ENCODE peak calls at places on chromosomes 4 and X, in five cellular contexts. P is Calu3, N is neural crest cell, Z is IMR-90, D is heart left ventricle. R is an unnamed sample.

GRCh38 chr4:143025111-143025704 is 159.5 kb upstream of the USP38 start:
- DNase-seq in D (no peak), Z (peak), P (peak), N (no peak), R (peak)

GRCh38 chrX:64894454-64895038 is 81.7 kb downstream of the ZC4H2 start:
- DNase-seq in N (peak), P (no peak), D (peak), Z (peak), R (no peak)

GRCh38 chr4:1480720-1481119 is 74.5 kb upstream of the NKX1-1 start:
- DNase-seq in D (no peak), Z (no peak), N (no peak), P (no peak), R (no peak)

GRCh38 chr4:40923326-40924095 is 173.8 kb downstream of the NSUN7 start:
- DNase-seq in Z (no peak), N (no peak), P (no peak), D (no peak), R (no peak)

GRCh38 chr4:154039435-154040061 is 250.7 kb upstream of the SFRP2 start:
- DNase-seq in Z (no peak), P (no peak), D (no peak), N (no peak), R (no peak)

GRCh38 chr4:8913121-8913857 is 41.6 kb upstream of the HMX1 start:
- DNase-seq in D (no peak), Z (no peak), N (no peak), P (no peak), R (no peak)

GRCh38 chrX:149222040-149222439 is 283.1 kb downstream of the IDS start:
- DNase-seq in N (no peak), D (no peak), Z (no peak), P (no peak), R (peak)

GRCh38 chr4:3344104-3344503 is 51.3 kb downstream of the RGS12 start:
- DNase-seq in P (no peak), D (no peak), Z (no peak), N (no peak), R (no peak)

GRCh38 chr4:8292388-8293107 is 23.0 kb downstream of the HTRA3 start:
- DNase-seq in D (no peak), N (no peak), Z (no peak), P (no peak), R (no peak)

GRCh38 chr4:40915318-40916217 is 165.8 kb downstream of the NSUN7 start:
- DNase-seq in D (no peak), Z (peak), P (no peak), N (no peak), R (no peak)

GRCh38 chr4:117796677-117797076 is 237.6 kb upstream of the NDST3 start:
- DNase-seq in P (no peak), N (no peak), Z (no peak), D (no peak), R (no peak)

GRCh38 chrX:9573282-9574106 is 108.6 kb downstream of the TBL1X start:
- DNase-seq in Z (no peak), P (no peak), N (no peak), D (no peak), R (no peak)

GRCh38 chr4:138334346-138335016 is 92.3 kb upstream of the SLC7A11 start:
- DNase-seq in Z (no peak), N (no peak), D (no peak), P (peak), R (no peak)

GRCh38 chr4:177728361-177729152 is 286.3 kb upstream of the AGA start:
- DNase-seq in Z (no peak), P (peak), N (no peak), D (no peak), R (no peak)

GRCh38 chr4:153549401-153549800 is 83.2 kb downstream of the TMEM131L start:
- DNase-seq in P (no peak), D (no peak), N (no peak), Z (peak), R (no peak)

GRCh38 chr4:163048447-163048846 is 118.2 kb downstream of the NAF1 start:
- DNase-seq in Z (peak), N (no peak), D (no peak), P (peak), R (no peak)

GRCh38 chrX:54786972-54787371 is 11.1 kb downstream of the ITIH6 start:
- DNase-seq in N (no peak), P (peak), Z (no peak), D (no peak), R (no peak)
- TF ChIP-seq CTCF in N (peak), P (peak), Z (no peak), D (no peak), R (no peak)

GRCh38 chrX:69286546-69286906 is 121.3 kb upstream of the PJA1 start:
- DNase-seq in D (no peak), Z (no peak), P (no peak), N (no peak), R (no peak)
- TF ChIP-seq CTCF in D (no peak), Z (no peak), P (no peak), N (no peak), R (no peak)

GRCh38 chr4:91089194-91089593 is 962.0 kb downstream of the CCSER1 start:
- DNase-seq in N (no peak), Z (no peak), P (no peak), D (no peak), R (no peak)

GRCh38 chr4:91087743-91088142 is 960.5 kb downstream of the CCSER1 start:
- DNase-seq in N (no peak), Z (no peak), D (no peak), P (no peak), R (no peak)

DNA sequence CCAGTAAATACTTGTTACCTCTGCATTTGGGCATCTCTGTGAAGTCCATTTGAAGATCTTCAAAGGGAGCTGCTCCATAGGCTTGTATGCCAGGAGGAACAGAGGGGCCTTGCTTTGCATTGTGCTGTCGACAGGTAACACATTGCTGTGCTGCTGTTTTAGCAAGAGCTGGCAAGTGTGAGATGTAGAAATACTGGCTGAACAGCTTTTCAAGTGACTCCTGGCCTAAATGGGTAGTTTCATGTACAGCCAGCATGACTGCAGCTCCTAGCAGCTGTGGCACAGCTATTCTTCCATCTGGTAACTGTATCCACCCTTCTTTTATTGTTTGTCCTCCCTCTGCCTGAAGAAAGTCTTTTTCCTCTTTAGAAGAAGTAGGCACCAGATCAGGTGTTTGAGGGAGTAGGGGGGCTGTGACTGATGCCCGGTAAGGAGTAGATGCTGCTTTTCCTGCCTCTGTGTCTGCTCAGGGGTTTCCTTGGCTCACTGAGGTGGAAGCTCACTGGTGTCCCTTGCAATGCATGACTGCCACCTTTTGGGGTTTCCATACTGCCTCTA is 965.3 kb downstream of the CCSER1 start:
- DNase-seq in D (no peak), Z (no peak), P (peak), N (no peak), R (no peak)
- TF ChIP-seq CTCF in D (no peak), Z (no peak), P (no peak), N (no peak), R (no peak)

GRCh38 chrX:24355095-24355494 is 5.3 kb upstream of the SUPT20HL1 start:
- DNase-seq in D (no peak), Z (peak), N (no peak), P (no peak), R (no peak)

GRCh38 chrX:24360272-24360671 is at the start of gene SUPT20HL1:
- DNase-seq in D (no peak), N (no peak), Z (no peak), P (no peak), R (no peak)

GRCh38 chrX:24357101-24357500 is 3.3 kb upstream of the SUPT20HL1 start:
- DNase-seq in D (no peak), P (no peak), N (no peak), Z (peak), R (peak)
- TF ChIP-seq CTCF in D (no peak), P (no peak), N (no peak), Z (no peak), R (no peak)

R was measured in foreskin fibroblast.